ENCODE peak calls at places on chromosomes 16 and 17, in five cellular contexts. A is tibial nerve, L is HCT116, F is stomach, M is Peyer's patch. O is an unnamed sample.

GRCh38 chr16:88510091-88510719 is 57.1 kb downstream of the ZFPM1 start:
- DNase-seq in A (no peak), L (no peak), F (no peak), M (no peak), O (no peak)

GRCh38 chr17:9842057-9842758 is 16.5 kb downstream of the GLP2R start:
- DNase-seq in A (peak), L (no peak), F (peak), M (no peak), O (peak)

GRCh38 chr17:68198931-68199836 is 48.7 kb upstream of the AMZ2 start:
- DNase-seq in A (no peak), L (no peak), F (no peak), M (no peak), O (no peak)

GRCh38 chr17:80789356-80789902 is 202.2 kb upstream of the CHMP6 start:
- DNase-seq in A (peak), L (peak), F (no peak), M (no peak), O (peak)

GRCh38 chr16:32116080-32116479 is 137.0 kb upstream of the TP53TG3D start:
- DNase-seq in A (no peak), L (no peak), F (no peak), M (peak), O (no peak)

GRCh38 chr17:46979023-46979870 is at the start of gene RPRML:
- DNase-seq in A (no peak), L (no peak), F (peak), M (peak), O (no peak)

GRCh38 chr17:80575057-80575875 is 30.6 kb downstream of the RPTOR start:
- DNase-seq in A (peak), L (peak), F (peak), M (peak), O (peak)

GRCh38 chr16:69057400-69058378 is 47.8 kb upstream of the HAS3 start:
- DNase-seq in A (no peak), L (peak), F (no peak), M (no peak), O (peak)

GRCh38 chr16:56102159-56102798 is 89.0 kb upstream of the GNAO1 start:
- DNase-seq in A (no peak), L (no peak), F (no peak), M (no peak), O (no peak)

GRCh38 chr16:85979605-85980004 is 80.6 kb downstream of the IRF8 start:
- DNase-seq in A (no peak), L (no peak), F (no peak), M (peak), O (no peak)

GRCh38 chr17:62696726-62697490 is 69.4 kb downstream of the MRC2 start:
- DNase-seq in A (no peak), L (no peak), F (no peak), M (no peak), O (no peak)

GRCh38 chr17:49297141-49297540 is 64.9 kb downstream of the ZNF652 start:
- DNase-seq in A (no peak), L (no peak), F (no peak), M (no peak), O (no peak)

GRCh38 chr16:12869681-12870427 is 31.5 kb upstream of the SHISA9 start:
- DNase-seq in A (no peak), L (no peak), F (no peak), M (no peak), O (no peak)

GRCh38 chr17:66304304-66305174 is 2.1 kb downstream of the PRKCA start:
- DNase-seq in A (no peak), L (no peak), F (no peak), M (peak), O (no peak)

GRCh38 chr17:59367657-59368045 is 36.2 kb downstream of the YPEL2 start:
- DNase-seq in A (no peak), L (peak), F (no peak), M (no peak), O (no peak)

GRCh38 chr17:42118126-42118510 is 3.0 kb downstream of the KAT2A start:
- DNase-seq in A (no peak), L (no peak), F (no peak), M (no peak), O (no peak)

GRCh38 chr17:8832711-8833352 is 33.7 kb upstream of the MFSD6L start:
- DNase-seq in A (no peak), L (peak), F (no peak), M (no peak), O (peak)

GRCh38 chr16:73058221-73058615 is 10.3 kb upstream of the ZFHX3 start:
- DNase-seq in A (no peak), L (no peak), F (peak), M (peak), O (no peak)

GRCh38 chr17:63086483-63087185 is 120.6 kb downstream of the TANC2 start:
- DNase-seq in A (no peak), L (no peak), F (no peak), M (no peak), O (no peak)

GRCh38 chr17:39752241-39752831 is 14.6 kb downstream of the GRB7 start:
- DNase-seq in A (no peak), L (no peak), F (peak), M (peak), O (peak)

GRCh38 chr16:4314532-4315184 is 1.2 kb upstream of the GLIS2 start:
- DNase-seq in A (no peak), L (peak), F (no peak), M (no peak), O (peak)

GRCh38 chr16:85136705-85137322 is 24.5 kb upstream of the CIBAR2 start:
- DNase-seq in A (peak), L (no peak), F (peak), M (no peak), O (no peak)

GRCh38 chr16:87033021-87033471 is 284.1 kb downstream of the C16orf95 start:
- DNase-seq in A (no peak), L (no peak), F (no peak), M (no peak), O (no peak)

GRCh38 chr17:61127960-61128359 is 271.7 kb upstream of the TBX2 start:
- DNase-seq in A (no peak), L (no peak), F (no peak), M (no peak), O (no peak)

GRCh38 chr16:65663774-65664173 is 541.9 kb upstream of the CDH11 start:
- DNase-seq in A (no peak), L (no peak), F (no peak), M (no peak), O (no peak)

GRCh38 chr17:10556301-10557005 is 7.0 kb upstream of the MYH2 start:
- DNase-seq in A (no peak), L (no peak), F (no peak), M (no peak), O (no peak)

GRCh38 chr16:87945351-87946042 is 5.7 kb upstream of the BANP start:
- DNase-seq in A (peak), L (peak), F (peak), M (no peak), O (no peak)

DNA sequence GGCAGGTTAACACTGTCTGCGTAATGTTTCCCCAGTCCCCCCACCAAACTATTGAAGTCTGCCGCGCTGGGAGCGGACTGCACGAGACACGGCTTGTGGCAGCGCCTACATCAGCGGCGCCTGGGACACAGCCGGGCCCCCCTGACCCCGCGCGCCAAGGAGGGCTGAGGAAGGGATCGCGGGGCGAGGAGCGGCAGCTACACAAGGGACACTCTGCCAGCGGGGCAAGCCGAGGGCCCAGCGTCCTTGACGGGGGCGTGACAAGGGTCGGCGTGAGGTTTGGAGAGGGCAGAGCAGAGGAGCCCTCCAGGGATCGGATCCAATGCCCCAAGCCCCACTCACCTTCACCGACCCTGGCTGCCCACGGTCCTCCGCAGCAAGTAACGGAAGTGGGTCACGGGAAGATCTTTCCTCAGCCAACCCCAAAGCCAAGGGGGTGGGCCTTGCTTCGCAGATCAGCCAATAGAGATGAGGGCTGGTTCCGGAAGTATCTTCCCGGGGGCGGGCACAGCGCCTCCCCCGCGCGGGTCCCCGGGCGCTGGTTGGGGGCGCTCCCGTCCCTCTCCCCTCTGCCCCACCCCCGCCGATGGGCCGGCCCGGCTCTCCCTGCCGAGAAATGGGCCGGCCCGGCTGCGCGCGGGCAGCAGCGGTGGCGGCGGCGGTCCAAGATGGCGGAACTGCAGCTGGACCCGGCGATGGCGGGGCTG is at the start of the genes ATP5PD and KCTD2:
- DNase-seq in A (peak), L (peak), F (peak), M (peak), O (peak)
- TF ChIP-seq CTCF in A (no peak), L (no peak), F (no peak), M (no peak), O (no peak)

GRCh38 chr17:35731932-35732805 is 730 bp downstream of the RASL10B start:
- DNase-seq in A (no peak), L (no peak), F (no peak), M (no peak), O (no peak)
- H3K4me3 ChIP-seq in A (peak), L (no peak), F (peak), M (peak), O (peak)

GRCh38 chr16:17439580-17439979 is 31.2 kb downstream of the XYLT1 start:
- DNase-seq in A (no peak), L (no peak), F (no peak), M (no peak), O (no peak)
- TF ChIP-seq POLR2A in A (no peak), L (no peak), F (no peak), M (no peak), O (no peak)

DNA sequence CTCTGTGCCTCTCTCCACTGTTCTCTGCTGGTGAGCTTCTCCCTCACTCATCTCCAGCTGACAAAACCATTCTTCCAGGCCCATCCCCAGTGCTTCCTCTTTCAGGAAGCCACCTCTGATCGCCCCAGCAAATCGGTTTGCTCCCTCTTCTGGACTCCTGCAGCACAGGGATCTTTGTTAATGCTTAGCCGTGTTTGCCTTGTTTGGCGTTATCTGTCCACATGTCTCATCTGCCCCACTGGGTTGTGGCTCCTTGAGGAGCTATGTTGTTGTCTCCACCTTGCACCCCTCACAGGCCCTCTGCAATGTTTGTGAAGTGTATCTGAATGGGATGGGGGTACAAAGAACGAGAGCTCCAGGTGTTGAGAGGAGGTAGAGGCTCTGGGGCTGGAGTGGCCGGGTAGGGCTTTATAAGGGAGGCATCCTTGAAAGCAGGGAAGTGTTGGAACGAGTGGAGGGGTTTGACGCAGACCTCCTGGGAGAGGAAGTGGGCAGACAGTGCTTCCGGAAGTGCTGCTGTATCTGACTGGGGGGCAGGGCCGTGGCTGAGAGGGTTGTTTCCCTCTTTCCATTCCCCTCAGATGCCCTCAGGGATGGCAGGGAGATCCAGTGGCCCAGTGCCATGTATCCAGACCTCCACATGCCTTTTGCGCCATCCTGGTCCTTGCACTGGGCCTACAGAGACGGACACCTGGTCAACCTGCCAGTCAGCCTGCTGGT is 27.8 kb downstream of the CASKIN2 start:
- DNase-seq in A (no peak), L (no peak), F (no peak), M (no peak), O (no peak)
- TF ChIP-seq CTCF in A (no peak), L (no peak), F (no peak), M (no peak), O (no peak)

GRCh38 chr17:44121206-44121605 is 2.2 kb downstream of the HDAC5 start:
- DNase-seq in A (no peak), L (no peak), F (no peak), M (no peak), O (no peak)
- H3K4me3 ChIP-seq in A (peak), L (no peak), F (peak), M (peak), O (no peak)

GRCh38 chr17:20823890-20824289 is 218.9 kb downstream of the USP22 start:
- DNase-seq in A (no peak), L (no peak), F (no peak), M (no peak), O (no peak)

DNA sequence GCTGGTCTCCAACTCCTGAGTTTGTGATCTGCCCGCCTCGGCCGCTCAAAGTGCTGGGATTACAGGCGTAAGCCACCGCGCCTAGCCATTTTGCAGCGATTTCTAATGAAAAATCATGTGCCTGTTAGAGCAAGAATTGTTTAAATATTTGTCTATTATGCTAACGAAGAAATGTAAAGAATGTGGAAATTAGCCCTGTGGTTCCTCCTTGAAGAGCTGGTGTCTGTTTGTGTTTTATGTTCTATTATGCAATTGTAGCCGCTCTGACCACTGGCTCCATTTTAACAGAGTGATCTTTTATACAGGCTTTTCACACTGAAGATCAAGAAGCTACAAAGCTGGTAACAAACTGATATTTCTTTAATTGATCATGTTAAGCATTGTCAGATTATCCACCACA is 217.3 kb downstream of the USP22 start:
- DNase-seq in A (no peak), L (no peak), F (no peak), M (no peak), O (no peak)
- TF ChIP-seq POLR2A in A (no peak), L (no peak), F (no peak), M (no peak), O (no peak)

GRCh38 chr16:81598083-81598482 is 153.5 kb downstream of the CMIP start:
- DNase-seq in A (no peak), L (no peak), F (no peak), M (no peak), O (no peak)
- TF ChIP-seq CTCF in A (no peak), L (peak), F (no peak), M (no peak), O (no peak)

O was measured in lower leg skin.